ENCODE peak calls at places on chromosomes 7 and 10, in five cellular contexts. R is mesenchymal stem cell, Q is iris pigment epithelial cell, N is NCI-H1092 treated with DMSO at 0.1 percent for 48 hours, W is hypothalamus. P is an unnamed sample.

GRCh38 chr10:111785921-111786320 is 397.6 kb downstream of the GPAM start:
- DNase-seq in R (no peak), Q (no peak), N (no peak), W (no peak), P (no peak)

GRCh38 chr7:113087278-113087998 is 811 bp upstream of the GPR85 start:
- DNase-seq in R (peak), Q (peak), N (peak), W (no peak), P (no peak)

GRCh38 chr7:125670926-125671572 is 741.4 kb upstream of the POT1 start:
- DNase-seq in R (peak), Q (peak), N (peak), W (no peak), P (no peak)

GRCh38 chr7:143376396-143376795 is 4.7 kb upstream of the ZYX start:
- DNase-seq in R (no peak), Q (no peak), N (no peak), W (no peak), P (no peak)

GRCh38 chr10:72567421-72567820 is 58.5 kb downstream of the MICU1 start:
- DNase-seq in R (peak), Q (no peak), N (no peak), W (no peak), P (no peak)

GRCh38 chr10:89001428-89002072 is 11.0 kb downstream of the FAS start:
- DNase-seq in R (no peak), Q (peak), N (no peak), W (no peak), P (no peak)

GRCh38 chr10:76558586-76558985 is 1079.0 kb downstream of the KCNMA1 start:
- DNase-seq in R (peak), Q (peak), N (peak), W (no peak), P (peak)

GRCh38 chr7:91082854-91083495 is 181.3 kb upstream of the FZD1 start:
- DNase-seq in R (peak), Q (peak), N (peak), W (no peak), P (no peak)

P was measured in colonic mucosa.